ENCODE peak calls at places on chromosomes 7 and 10, in four cellular contexts. One of them, this sample, is unnamed.
A peak's percentile ranks its signal among the peaks of the same experiment; 100 is the strongest.

GRCh38 chr10:114767101-114767588 is 54.4 kb upstream of the FHIP2A start:
- DNase-seq in A549: peak; percentile 24
- DNase-seq in K562: no peak
- DNase-seq in WTC11: no peak
- DNase-seq in this sample: no peak

GRCh38 chr7:4873071-4873944 is 10.2 kb downstream of the RADIL start:
- DNase-seq in K562: no peak
- DNase-seq in A549: no peak
- DNase-seq in WTC11: no peak
- DNase-seq in this sample: no peak

GRCh38 chr7:151066273-151066974 is 7.0 kb downstream of the SLC4A2 start:
- DNase-seq in K562: no peak
- DNase-seq in WTC11: no peak
- DNase-seq in A549: no peak
- DNase-seq in this sample: no peak

GRCh38 chr7:25913574-25914224 is 238.3 kb upstream of the NFE2L3 start:
- DNase-seq in K562: no peak
- DNase-seq in WTC11: no peak
- DNase-seq in A549: no peak
- DNase-seq in this sample: no peak

GRCh38 chr7:129544700-129545099 is 42.4 kb downstream of the SMKR1 start:
- DNase-seq in A549: no peak
- DNase-seq in WTC11: no peak
- DNase-seq in K562: no peak
- DNase-seq in this sample: no peak

GRCh38 chr7:24777811-24778210 is 20.5 kb upstream of the GSDME start:
- DNase-seq in WTC11: no peak
- DNase-seq in A549: no peak
- DNase-seq in K562: no peak
- DNase-seq in this sample: no peak

GRCh38 chr10:31129261-31129660 is 97.6 kb upstream of the ZNF438 start:
- DNase-seq in WTC11: peak; percentile 17
- DNase-seq in A549: no peak
- DNase-seq in K562: peak; percentile 16
- DNase-seq in this sample: no peak

GRCh38 chr10:76302936-76303656 is 871.7 kb downstream of the LRMDA start:
- DNase-seq in K562: no peak
- DNase-seq in WTC11: no peak
- DNase-seq in A549: no peak
- DNase-seq in this sample: peak; percentile 28

GRCh38 chr10:74728225-74728624 is 98.2 kb upstream of the KAT6B start:
- DNase-seq in A549: no peak
- DNase-seq in K562: no peak
- DNase-seq in WTC11: no peak
- DNase-seq in this sample: peak; percentile 24

GRCh38 chr7:79653136-79653631 is 199.7 kb upstream of the MAGI2 start:
- DNase-seq in WTC11: no peak
- DNase-seq in K562: no peak
- DNase-seq in A549: no peak
- DNase-seq in this sample: no peak

GRCh38 chr7:13489386-13489785 is 500.1 kb downstream of the ETV1 start:
- DNase-seq in A549: no peak
- DNase-seq in K562: no peak
- DNase-seq in WTC11: no peak
- DNase-seq in this sample: no peak

GRCh38 chr7:134669845-134670373 is 23.3 kb downstream of the BPGM start:
- DNase-seq in WTC11: no peak
- DNase-seq in K562: no peak
- DNase-seq in A549: peak; percentile 72
- DNase-seq in this sample: no peak

GRCh38 chr10:129325893-129326292 is 141.1 kb upstream of the MGMT start:
- DNase-seq in WTC11: no peak
- DNase-seq in A549: no peak
- DNase-seq in K562: no peak
- DNase-seq in this sample: no peak

GRCh38 chr7:51635801-51636200 is 319.2 kb upstream of the COBL start:
- DNase-seq in WTC11: no peak
- DNase-seq in K562: no peak
- DNase-seq in A549: no peak
- DNase-seq in this sample: no peak

GRCh38 chr10:129963831-129964501 is at the start of gene EBF3:
- DNase-seq in WTC11: peak; percentile 85
- DNase-seq in A549: no peak
- DNase-seq in K562: peak; percentile 43
- DNase-seq in this sample: no peak

GRCh38 chr7:106062521-106062931 is 49.6 kb downstream of the SYPL1 start:
- DNase-seq in K562: no peak
- DNase-seq in A549: no peak
- DNase-seq in WTC11: no peak
- DNase-seq in this sample: no peak

GRCh38 chr10:28592953-28593352 is 60.0 kb downstream of the WAC start:
- DNase-seq in WTC11: no peak
- DNase-seq in A549: peak; percentile 61
- DNase-seq in K562: peak; percentile 23
- DNase-seq in this sample: peak; percentile 16

GRCh38 chr7:50953820-50954219 is 171.1 kb upstream of the GRB10 start:
- DNase-seq in WTC11: no peak
- DNase-seq in A549: no peak
- DNase-seq in K562: no peak
- DNase-seq in this sample: peak; percentile 14

DNA sequence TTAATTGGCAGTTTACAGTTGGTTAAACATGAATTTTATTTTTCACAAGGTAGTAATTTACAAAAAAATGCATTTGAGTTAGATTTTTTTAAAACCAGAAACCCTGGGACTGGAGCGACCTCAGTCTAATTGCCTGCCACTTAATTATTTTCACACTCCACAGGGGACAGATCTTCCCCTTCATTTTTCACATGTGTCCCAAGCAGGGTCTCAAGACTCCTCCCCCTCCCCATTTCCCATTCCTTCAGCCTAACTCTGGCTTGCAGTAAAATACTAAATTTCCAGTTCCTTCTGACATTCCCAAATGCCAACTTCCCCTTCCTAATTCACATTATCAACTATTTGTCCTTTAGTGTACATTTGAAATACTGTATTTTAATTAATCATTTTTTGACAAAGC is 948 bp downstream of the ZNF138 start:
- DNase-seq in K562: no peak
- DNase-seq in A549: no peak
- DNase-seq in WTC11: no peak
- DNase-seq in this sample: no peak
- TF ChIP-seq ESRRA in K562: no peak
- TF ChIP-seq ESRRA in A549: no peak
- TF ChIP-seq ESRRA in WTC11: no peak
- TF ChIP-seq ESRRA in this sample: no peak

GRCh38 chr7:114934758-114935157 is 12.9 kb downstream of the MDFIC start:
- DNase-seq in K562: no peak
- DNase-seq in WTC11: no peak
- DNase-seq in A549: no peak
- DNase-seq in this sample: no peak
- TF ChIP-seq ESRRA in K562: no peak
- TF ChIP-seq ESRRA in WTC11: no peak
- TF ChIP-seq ESRRA in A549: no peak
- TF ChIP-seq ESRRA in this sample: no peak

DNA sequence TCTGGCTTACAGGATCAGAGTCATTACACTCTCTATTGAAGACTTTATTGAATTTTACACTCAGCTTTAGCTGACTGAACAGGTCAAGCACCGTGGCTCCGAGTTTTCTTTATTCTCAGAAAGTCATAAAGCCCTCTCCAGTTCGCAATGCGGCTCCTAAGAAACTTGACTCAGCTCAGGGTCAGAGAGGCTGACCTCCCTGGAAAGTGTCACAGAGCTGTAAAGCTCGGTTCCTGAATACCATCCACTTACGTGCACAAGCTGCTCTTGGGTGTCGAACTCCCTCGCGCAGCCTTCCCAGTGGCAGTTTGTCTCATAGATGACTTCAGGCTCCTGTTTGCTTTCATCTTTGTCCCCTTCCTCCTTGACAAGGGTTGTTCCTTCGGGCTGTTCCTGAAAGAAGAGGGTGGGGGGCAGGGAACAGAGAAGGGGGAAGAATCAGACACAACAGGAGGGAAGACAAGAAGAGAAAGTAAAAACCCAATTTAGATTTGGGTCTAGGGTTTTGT is 213.7 kb downstream of the GLI3 start:
- DNase-seq in K562: no peak
- DNase-seq in A549: no peak
- DNase-seq in WTC11: no peak
- DNase-seq in this sample: no peak
- TF ChIP-seq ESRRA in K562: no peak
- TF ChIP-seq ESRRA in A549: no peak
- TF ChIP-seq ESRRA in WTC11: no peak
- TF ChIP-seq ESRRA in this sample: no peak

GRCh38 chr7:158029431-158029938 is 558.1 kb downstream of the PTPRN2 start:
- DNase-seq in A549: no peak
- DNase-seq in K562: no peak
- DNase-seq in WTC11: no peak
- DNase-seq in this sample: no peak

GRCh38 chr7:158030071-158030470 is 557.6 kb downstream of the PTPRN2 start:
- DNase-seq in K562: no peak
- DNase-seq in WTC11: no peak
- DNase-seq in A549: no peak
- DNase-seq in this sample: no peak

GRCh38 chr7:158027646-158028045 is 560.0 kb downstream of the PTPRN2 start:
- DNase-seq in A549: no peak
- DNase-seq in WTC11: no peak
- DNase-seq in K562: no peak
- DNase-seq in this sample: no peak

GRCh38 chr7:158028971-158029370 is 558.7 kb downstream of the PTPRN2 start:
- DNase-seq in K562: no peak
- DNase-seq in WTC11: no peak
- DNase-seq in A549: no peak
- DNase-seq in this sample: no peak

DNA sequence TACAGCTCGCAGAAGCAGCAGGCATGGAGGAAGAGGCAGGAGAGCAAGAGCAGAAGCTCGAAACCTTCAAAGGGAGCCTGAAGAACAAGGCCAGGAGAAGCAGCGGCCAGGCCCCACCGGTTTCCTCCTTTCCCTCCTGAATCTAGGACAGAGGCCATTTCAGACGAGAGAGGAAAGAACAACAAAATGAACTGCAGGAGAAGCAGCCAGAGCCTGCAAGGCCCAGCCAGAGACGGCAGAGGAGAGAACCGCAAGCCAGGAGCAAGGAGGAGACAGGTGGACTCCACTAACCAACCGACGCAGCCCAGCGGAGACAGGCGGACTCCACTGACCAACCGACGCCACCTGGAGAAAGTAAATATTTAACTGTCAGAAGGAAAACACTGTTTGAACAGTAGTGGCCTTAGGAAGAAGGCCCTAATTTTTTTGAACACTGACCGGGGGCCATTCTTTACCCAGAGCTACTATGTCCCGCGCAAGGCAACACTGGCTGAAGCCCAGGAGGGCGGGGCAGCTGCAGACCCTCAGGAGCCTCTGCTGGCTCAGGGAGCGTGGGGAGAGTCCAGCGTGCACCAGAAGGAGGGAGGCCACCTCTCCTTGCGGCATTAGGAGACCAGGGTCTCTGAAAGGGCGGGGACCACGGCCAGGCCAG is 559.2 kb downstream of the PTPRN2 start:
- DNase-seq in A549: no peak
- DNase-seq in K562: no peak
- DNase-seq in WTC11: no peak
- DNase-seq in this sample: peak; percentile 72
- TF ChIP-seq ESRRA in A549: no peak
- TF ChIP-seq ESRRA in K562: no peak
- TF ChIP-seq ESRRA in WTC11: no peak
- TF ChIP-seq ESRRA in this sample: no peak